ENCODE peak calls at places on chromosomes 13 and 19, in five cellular contexts. One of them, this sample, is unnamed.
A peak's percentile ranks its signal among the peaks of the same experiment; 100 is the strongest.

GRCh38 chr13:30133976-30134375 is 173.4 kb downstream of the KATNAL1 start:
- DNase-seq in tibial nerve: no peak
- DNase-seq in AG04450: no peak
- DNase-seq in vagina: no peak
- DNase-seq in heart right ventricle: no peak
- DNase-seq in this sample: no peak

GRCh38 chr19:35352177-35352447 is 4.4 kb downstream of the FFAR1 start:
- DNase-seq in tibial nerve: no peak
- DNase-seq in AG04450: no peak
- DNase-seq in vagina: no peak
- DNase-seq in heart right ventricle: no peak
- DNase-seq in this sample: no peak

GRCh38 chr19:33471111-33471996 is 50.2 kb downstream of the PEPD start:
- DNase-seq in tibial nerve: peak; percentile 6
- DNase-seq in AG04450: no peak
- DNase-seq in vagina: no peak
- DNase-seq in heart right ventricle: no peak
- DNase-seq in this sample: no peak

GRCh38 chr19:11195681-11196080 is 1.7 kb downstream of the KANK2 start:
- DNase-seq in tibial nerve: no peak
- DNase-seq in AG04450: no peak
- DNase-seq in vagina: no peak
- DNase-seq in heart right ventricle: no peak
- DNase-seq in this sample: no peak

GRCh38 chr19:24029941-24030636 is 56.9 kb upstream of the ZNF254 start:
- DNase-seq in tibial nerve: no peak
- DNase-seq in AG04450: no peak
- DNase-seq in vagina: no peak
- DNase-seq in heart right ventricle: no peak
- DNase-seq in this sample: no peak

GRCh38 chr13:94966380-94966779 is 254.0 kb upstream of the SOX21 start:
- DNase-seq in tibial nerve: no peak
- DNase-seq in AG04450: no peak
- DNase-seq in vagina: no peak
- DNase-seq in heart right ventricle: no peak
- DNase-seq in this sample: no peak

GRCh38 chr13:43058836-43059235 is 35.5 kb downstream of the DNAJC15 start:
- DNase-seq in tibial nerve: no peak
- DNase-seq in AG04450: no peak
- DNase-seq in vagina: no peak
- DNase-seq in heart right ventricle: no peak
- DNase-seq in this sample: no peak

GRCh38 chr13:78169386-78169785 is 250.8 kb upstream of the EDNRB start:
- DNase-seq in tibial nerve: no peak
- DNase-seq in AG04450: no peak
- DNase-seq in vagina: no peak
- DNase-seq in heart right ventricle: no peak
- DNase-seq in this sample: no peak

GRCh38 chr13:104854007-104854406 is 1681.5 kb downstream of the EFNB2 start:
- DNase-seq in tibial nerve: no peak
- DNase-seq in AG04450: no peak
- DNase-seq in vagina: no peak
- DNase-seq in heart right ventricle: no peak
- DNase-seq in this sample: no peak

GRCh38 chr13:113110048-113110851 is 4.7 kb downstream of the F7 start:
- DNase-seq in tibial nerve: no peak
- DNase-seq in AG04450: no peak
- DNase-seq in vagina: no peak
- DNase-seq in heart right ventricle: no peak
- DNase-seq in this sample: peak; percentile 61

GRCh38 chr19:40803170-40803856 is 4.3 kb downstream of the EGLN2 start:
- DNase-seq in tibial nerve: no peak
- DNase-seq in AG04450: no peak
- DNase-seq in vagina: no peak
- DNase-seq in heart right ventricle: no peak
- DNase-seq in this sample: no peak

GRCh38 chr13:94480672-94481145 is 1.2 kb upstream of the DCT start:
- DNase-seq in tibial nerve: peak; percentile 19
- DNase-seq in AG04450: no peak
- DNase-seq in vagina: no peak
- DNase-seq in heart right ventricle: no peak
- DNase-seq in this sample: no peak

GRCh38 chr13:27269114-27269665 is 1.4 kb upstream of the RASL11A start:
- DNase-seq in tibial nerve: no peak
- DNase-seq in AG04450: no peak
- DNase-seq in vagina: no peak
- DNase-seq in heart right ventricle: no peak
- DNase-seq in this sample: no peak

GRCh38 chr19:3623716-3624115 is 2.9 kb downstream of the CACTIN start:
- DNase-seq in tibial nerve: no peak
- DNase-seq in AG04450: no peak
- DNase-seq in vagina: no peak
- DNase-seq in heart right ventricle: no peak
- DNase-seq in this sample: no peak

GRCh38 chr13:32880636-32881035 is 135.6 kb upstream of the KL start:
- DNase-seq in tibial nerve: no peak
- DNase-seq in AG04450: no peak
- DNase-seq in vagina: no peak
- DNase-seq in heart right ventricle: no peak
- DNase-seq in this sample: no peak

GRCh38 chr19:11420429-11420893 is 1.3 kb upstream of the RGL3 start:
- DNase-seq in tibial nerve: no peak
- DNase-seq in AG04450: no peak
- DNase-seq in vagina: no peak
- DNase-seq in heart right ventricle: peak; percentile 65
- DNase-seq in this sample: no peak

GRCh38 chr13:99074693-99075092 is 96.8 kb upstream of the DOCK9 start:
- DNase-seq in tibial nerve: no peak
- DNase-seq in AG04450: no peak
- DNase-seq in vagina: no peak
- DNase-seq in heart right ventricle: no peak
- DNase-seq in this sample: no peak

GRCh38 chr13:79423801-79424642 is 18.0 kb upstream of the RBM26 start:
- DNase-seq in tibial nerve: no peak
- DNase-seq in AG04450: peak; percentile 10
- DNase-seq in vagina: no peak
- DNase-seq in heart right ventricle: no peak
- DNase-seq in this sample: no peak

GRCh38 chr13:48624016-48624415 is 29.7 kb upstream of the CYSLTR2 start:
- DNase-seq in tibial nerve: no peak
- DNase-seq in AG04450: no peak
- DNase-seq in vagina: no peak
- DNase-seq in heart right ventricle: no peak
- DNase-seq in this sample: no peak

GRCh38 chr13:24922390-24923304 is 158.7 kb downstream of the RNF17 start:
- DNase-seq in tibial nerve: peak; percentile 94
- DNase-seq in AG04450: peak; percentile 93
- DNase-seq in vagina: peak; percentile 97
- DNase-seq in heart right ventricle: peak; percentile 98
- DNase-seq in this sample: peak; percentile 97

GRCh38 chr19:15733895-15734294 is 3.9 kb upstream of the OR10H3 start:
- DNase-seq in tibial nerve: no peak
- DNase-seq in AG04450: no peak
- DNase-seq in vagina: no peak
- DNase-seq in heart right ventricle: no peak
- DNase-seq in this sample: no peak
- H3K9me3 ChIP-seq in tibial nerve: no peaks in the 10 kb centered on the region
- H3K9me3 ChIP-seq in AG04450: peaks cover 2% of the 10 kb centered on the region
- H3K9me3 ChIP-seq in vagina: no peaks in the 10 kb centered on the region
- H3K9me3 ChIP-seq in heart right ventricle: no peaks in the 10 kb centered on the region
- H3K9me3 ChIP-seq in this sample: no peaks in the 10 kb centered on the region

GRCh38 chr19:38388310-38389100 is at the start of gene SPRED3:
- DNase-seq in tibial nerve: no peak
- DNase-seq in AG04450: no peak
- DNase-seq in vagina: no peak
- DNase-seq in heart right ventricle: no peak
- DNase-seq in this sample: peak; percentile 88

GRCh38 chr19:38386968-38387549 is 775 bp downstream of the GGN start:
- DNase-seq in tibial nerve: no peak
- DNase-seq in AG04450: no peak
- DNase-seq in vagina: no peak
- DNase-seq in heart right ventricle: no peak
- DNase-seq in this sample: peak; percentile 80

GRCh38 chr19:38386300-38386967 is 1.4 kb downstream of the GGN start:
- DNase-seq in tibial nerve: no peak
- DNase-seq in AG04450: no peak
- DNase-seq in vagina: no peak
- DNase-seq in heart right ventricle: no peak
- DNase-seq in this sample: no peak

GRCh38 chr19:38389101-38389925 is 816 bp downstream of the SPRED3 start:
- DNase-seq in tibial nerve: no peak
- DNase-seq in AG04450: peak; percentile 30
- DNase-seq in vagina: no peak
- DNase-seq in heart right ventricle: no peak
- DNase-seq in this sample: no peak

GRCh38 chr19:38387550-38388309 is at the start of gene GGN:
- DNase-seq in tibial nerve: peak; percentile 43
- DNase-seq in AG04450: peak; percentile 87
- DNase-seq in vagina: no peak
- DNase-seq in heart right ventricle: peak; percentile 77
- DNase-seq in this sample: peak; percentile 92
- H3K4me3 ChIP-seq in tibial nerve: peak within 1 kb of the TSS; percentile 48
- H3K4me3 ChIP-seq in AG04450: peak within 1 kb of the TSS; percentile 93
- H3K4me3 ChIP-seq in vagina: peak within 1 kb of the TSS; percentile 56
- H3K4me3 ChIP-seq in heart right ventricle: peak within 1 kb of the TSS; percentile 38
- H3K4me3 ChIP-seq in this sample: peak within 1 kb of the TSS; percentile 55

GRCh38 chr19:56692496-56692895 is 20.9 kb upstream of the ZNF835 start:
- DNase-seq in tibial nerve: no peak
- DNase-seq in AG04450: no peak
- DNase-seq in vagina: no peak
- DNase-seq in heart right ventricle: no peak
- DNase-seq in this sample: no peak
- H3K9me3 ChIP-seq in tibial nerve: peaks cover 11% of the 10 kb centered on the region
- H3K9me3 ChIP-seq in AG04450: peaks cover 43% of the 10 kb centered on the region
- H3K9me3 ChIP-seq in vagina: no peaks in the 10 kb centered on the region
- H3K9me3 ChIP-seq in heart right ventricle: no peaks in the 10 kb centered on the region
- H3K9me3 ChIP-seq in this sample: no peaks in the 10 kb centered on the region

GRCh38 chr19:6556480-6556879 is 25.7 kb downstream of the TNFSF9 start:
- DNase-seq in tibial nerve: no peak
- DNase-seq in AG04450: no peak
- DNase-seq in vagina: no peak
- DNase-seq in heart right ventricle: no peak
- DNase-seq in this sample: no peak

GRCh38 chr19:6551091-6551490 is 20.3 kb downstream of the TNFSF9 start:
- DNase-seq in tibial nerve: no peak
- DNase-seq in AG04450: no peak
- DNase-seq in vagina: no peak
- DNase-seq in heart right ventricle: no peak
- DNase-seq in this sample: no peak

GRCh38 chr19:6556043-6556449 is 25.2 kb downstream of the TNFSF9 start:
- DNase-seq in tibial nerve: no peak
- DNase-seq in AG04450: no peak
- DNase-seq in vagina: no peak
- DNase-seq in heart right ventricle: no peak
- DNase-seq in this sample: no peak

GRCh38 chr19:6551607-6552450 is 21.0 kb downstream of the TNFSF9 start:
- DNase-seq in tibial nerve: no peak
- DNase-seq in AG04450: no peak
- DNase-seq in vagina: no peak
- DNase-seq in heart right ventricle: no peak
- DNase-seq in this sample: no peak
- H3K4me3 ChIP-seq in tibial nerve: no peak overlapping the region
- H3K4me3 ChIP-seq in AG04450: no peak overlapping the region
- H3K4me3 ChIP-seq in vagina: no peak overlapping the region
- H3K4me3 ChIP-seq in heart right ventricle: no peak overlapping the region
- H3K4me3 ChIP-seq in this sample: no peak overlapping the region